ENCODE peak calls at places on chromosomes 12 and 14, in nine cellular contexts. D, M, H, B, V, X, K, G and W are unnamed samples.

GRCh38 chr14:66495214-66496098 is 9.3 kb downstream of the CCDC196 start:
- DNase-seq in M (peak; percentile 58), X (no peak), V (peak; percentile 44), B (no peak), H (peak; percentile 79), D (no peak), K (no peak), G (peak; percentile 55), W (no peak)

GRCh38 chr14:66624319-66624937 is 116.5 kb downstream of the GPHN start:
- DNase-seq in K (no peak), H (peak; percentile 72), D (no peak), X (no peak), V (peak; percentile 71), G (peak; percentile 23), M (peak; percentile 47), B (no peak), W (peak; percentile 29)

GRCh38 chr14:60839657-60840056 is 105.1 kb downstream of the MNAT1 start:
- DNase-seq in M (no peak), B (no peak), G (no peak), K (no peak), D (no peak), X (no peak), H (no peak), V (no peak), W (no peak)

GRCh38 chr12:24719293-24719721 is 229.6 kb downstream of the BCAT1 start:
- DNase-seq in X (no peak), H (no peak), G (no peak), M (no peak), B (peak; percentile 1), V (no peak), K (no peak), D (no peak), W (no peak)

GRCh38 chr12:93913845-93914244 is 234.5 kb upstream of the PLXNC1 start:
- DNase-seq in M (no peak), V (no peak), G (no peak), H (no peak), X (no peak), K (no peak), B (no peak), D (no peak), W (no peak)

GRCh38 chr12:105331805-105332251 is 1.3 kb downstream of the C12orf75 start:
- DNase-seq in B (no peak), X (no peak), V (peak; percentile 30), D (no peak), K (no peak), M (no peak), G (no peak), H (no peak), W (no peak)

GRCh38 chr12:82745062-82745461 is 58.4 kb downstream of the TMTC2 start:
- DNase-seq in B (no peak), M (no peak), K (no peak), X (no peak), G (no peak), V (no peak), D (no peak), H (no peak), W (no peak)

GRCh38 chr14:61973981-61974380 is 211.8 kb downstream of the SNAPC1 start:
- DNase-seq in M (no peak), H (no peak), X (no peak), K (no peak), D (no peak), B (no peak), G (peak; percentile 35), V (no peak), W (no peak)

GRCh38 chr12:78120866-78121590 is 290.3 kb downstream of the NAV3 start:
- DNase-seq in M (peak; percentile 33), D (no peak), B (no peak), V (no peak), X (no peak), K (no peak), H (peak; percentile 63), G (no peak), W (no peak)

GRCh38 chr12:120261951-120262851 is 3.3 kb downstream of the PXN start:
- DNase-seq in B (no peak), G (no peak), M (peak; percentile 47), K (no peak), X (no peak), V (no peak), H (peak; percentile 74), D (no peak), W (no peak)

GRCh38 chr12:109532721-109533486 is 40.4 kb downstream of the MMAB start:
- DNase-seq in K (no peak), X (no peak), M (no peak), D (no peak), H (no peak), B (no peak), G (no peak), V (no peak), W (no peak)

GRCh38 chr14:67704484-67705089 is 2.9 kb downstream of the RDH12 start:
- DNase-seq in K (no peak), V (no peak), B (no peak), H (peak; percentile 73), X (no peak), D (no peak), M (peak; percentile 63), G (peak; percentile 29), W (no peak)

GRCh38 chr14:81303258-81303935 is 82.6 kb upstream of the GTF2A1 start:
- DNase-seq in M (no peak), G (no peak), D (no peak), K (peak; percentile 68), B (no peak), H (peak; percentile 48), X (no peak), V (peak; percentile 83), W (no peak)

GRCh38 chr12:65139389-65139788 is 18.3 kb upstream of the WIF1 start:
- DNase-seq in K (no peak), H (no peak), M (no peak), B (no peak), G (no peak), V (no peak), X (no peak), D (no peak), W (no peak)

GRCh38 chr14:97602438-97603117 is 805.4 kb downstream of the VRK1 start:
- DNase-seq in M (no peak), G (no peak), V (no peak), X (no peak), D (no peak), H (no peak), K (no peak), B (peak; percentile 45), W (no peak)

GRCh38 chr14:60323199-60323891 is 74.3 kb downstream of the PPM1A start:
- DNase-seq in G (no peak), K (no peak), M (no peak), V (no peak), D (no peak), B (no peak), X (no peak), H (no peak), W (no peak)

GRCh38 chr14:73188501-73188903 is 48.8 kb upstream of the PAPLN start:
- DNase-seq in B (no peak), G (no peak), M (peak; percentile 36), D (no peak), X (no peak), V (no peak), K (no peak), H (peak; percentile 45), W (no peak)

GRCh38 chr14:24064091-24064795 is 7.1 kb upstream of the CPNE6 start:
- DNase-seq in H (no peak), K (no peak), G (no peak), M (no peak), V (no peak), B (no peak), X (no peak), D (no peak), W (no peak)

GRCh38 chr14:105064721-105065143 is 498 bp downstream of the GPR132 start:
- DNase-seq in D (no peak), H (no peak), V (no peak), G (no peak), M (no peak), K (no peak), B (no peak), X (no peak), W (no peak)

GRCh38 chr12:65948320-65949008 is 124.2 kb downstream of the HMGA2 start:
- DNase-seq in B (no peak), K (peak; percentile 45), M (no peak), V (peak; percentile 50), H (peak; percentile 63), X (peak; percentile 28), G (peak; percentile 52), D (peak; percentile 52), W (no peak)

GRCh38 chr12:52440821-52441319 is 6.7 kb upstream of the KRT75 start:
- DNase-seq in X (no peak), D (no peak), H (peak; percentile 37), B (no peak), M (no peak), K (no peak), V (no peak), G (no peak), W (no peak)

GRCh38 chr12:2382391-2383155 is 329.8 kb downstream of the CACNA1C start:
- DNase-seq in B (no peak), H (no peak), D (no peak), V (no peak), G (no peak), M (no peak), K (no peak), X (no peak), W (no peak)

GRCh38 chr12:64090047-64090446 is 132.0 kb downstream of the KICS2 start:
- DNase-seq in V (no peak), K (no peak), B (no peak), H (no peak), M (no peak), X (no peak), G (no peak), D (no peak), W (no peak)

GRCh38 chr12:77940566-77940965 is 109.9 kb downstream of the NAV3 start:
- DNase-seq in V (no peak), X (no peak), M (peak; percentile 9), H (peak; percentile 41), D (no peak), G (no peak), K (no peak), B (no peak), W (no peak)

GRCh38 chr12:127629066-127629820 is 637.7 kb upstream of the TMEM132C start:
- DNase-seq in X (no peak), V (no peak), K (no peak), M (no peak), B (no peak), D (no peak), G (no peak), H (no peak), W (no peak)

GRCh38 chr14:105484069-105484996 is 2.4 kb upstream of the CRIP1 start:
- DNase-seq in X (no peak), H (peak; percentile 53), K (peak; percentile 73), D (no peak), G (no peak), M (no peak), B (peak; percentile 51), V (no peak), W (no peak)

GRCh38 chr14:79920180-79920579 is 291.1 kb downstream of the DIO2 start:
- DNase-seq in H (no peak), D (no peak), M (no peak), K (no peak), X (no peak), B (no peak), G (no peak), V (no peak), W (no peak)

GRCh38 chr14:78746086-78746595 is 576.0 kb downstream of the NRXN3 start:
- DNase-seq in M (no peak), H (no peak), V (no peak), G (no peak), D (no peak), X (no peak), K (no peak), B (no peak), W (no peak)

GRCh38 chr12:79776111-79776510 is 85.3 kb upstream of the PAWR start:
- DNase-seq in V (no peak), G (no peak), B (no peak), D (no peak), M (no peak), X (no peak), H (no peak), K (no peak), W (no peak)

GRCh38 chr14:35068238-35069012 is 22.4 kb downstream of the FAM177A1 start:
- DNase-seq in H (no peak), X (no peak), G (no peak), K (no peak), V (no peak), D (no peak), B (no peak), M (no peak), W (no peak)

GRCh38 chr12:131428086-131428685 is 282.7 kb upstream of the SFSWAP start:
- DNase-seq in K (no peak), X (no peak), G (no peak), V (peak; percentile 4), M (no peak), D (no peak), H (no peak), B (no peak), W (no peak)